ENCODE peak calls at places on chromosome 20, in nine cellular contexts. One of them, this sample, is unnamed. For H3K9me3, the result is how much of the 10 kb centered on the place peaks cover.

GRCh38 chr20:1894951-1895673 is at the start of gene SIRPA:
- DNase-seq in breast epithelium: peak
- DNase-seq in right cardiac atrium: peak
- DNase-seq in BE2C: peak
- DNase-seq in T-helper 17 cell: no peak
- DNase-seq in psoas muscle: peak
- DNase-seq in mesenchymal stem cell: peak
- DNase-seq in stomach: peak
- DNase-seq in Panc1: no peak
- DNase-seq in this sample: peak

GRCh38 chr20:44187054-44187762 is at the start of gene JPH2:
- DNase-seq in breast epithelium: peak
- DNase-seq in Panc1: no peak
- DNase-seq in BE2C: peak
- DNase-seq in mesenchymal stem cell: peak
- DNase-seq in psoas muscle: peak
- DNase-seq in right cardiac atrium: peak
- DNase-seq in stomach: peak
- DNase-seq in T-helper 17 cell: no peak
- DNase-seq in this sample: no peak

GRCh38 chr20:24953621-24954133 is 4.6 kb downstream of the CST7 start:
- DNase-seq in mesenchymal stem cell: no peak
- DNase-seq in stomach: peak
- DNase-seq in breast epithelium: no peak
- DNase-seq in psoas muscle: no peak
- DNase-seq in Panc1: no peak
- DNase-seq in T-helper 17 cell: no peak
- DNase-seq in right cardiac atrium: no peak
- DNase-seq in BE2C: no peak
- DNase-seq in this sample: peak

GRCh38 chr20:62444286-62444685 is 16.9 kb upstream of the RBBP8NL start:
- DNase-seq in Panc1: no peak
- DNase-seq in breast epithelium: no peak
- DNase-seq in T-helper 17 cell: no peak
- DNase-seq in psoas muscle: no peak
- DNase-seq in mesenchymal stem cell: no peak
- DNase-seq in BE2C: no peak
- DNase-seq in right cardiac atrium: no peak
- DNase-seq in stomach: no peak
- DNase-seq in this sample: no peak

GRCh38 chr20:44683263-44684046 is 31.7 kb upstream of the CCN5 start:
- DNase-seq in T-helper 17 cell: no peak
- DNase-seq in psoas muscle: no peak
- DNase-seq in Panc1: no peak
- DNase-seq in right cardiac atrium: no peak
- DNase-seq in breast epithelium: no peak
- DNase-seq in BE2C: peak
- DNase-seq in mesenchymal stem cell: peak
- DNase-seq in stomach: peak
- DNase-seq in this sample: peak

GRCh38 chr20:2292711-2293110 is 3.1 kb upstream of the TGM3 start:
- DNase-seq in psoas muscle: no peak
- DNase-seq in T-helper 17 cell: no peak
- DNase-seq in mesenchymal stem cell: no peak
- DNase-seq in right cardiac atrium: peak
- DNase-seq in breast epithelium: no peak
- DNase-seq in stomach: no peak
- DNase-seq in Panc1: no peak
- DNase-seq in BE2C: no peak
- DNase-seq in this sample: no peak

GRCh38 chr20:37911838-37912273 is 8.9 kb downstream of the VSTM2L start:
- DNase-seq in breast epithelium: peak
- DNase-seq in mesenchymal stem cell: no peak
- DNase-seq in T-helper 17 cell: no peak
- DNase-seq in right cardiac atrium: peak
- DNase-seq in psoas muscle: peak
- DNase-seq in BE2C: peak
- DNase-seq in Panc1: no peak
- DNase-seq in stomach: no peak
- DNase-seq in this sample: no peak

GRCh38 chr20:45052698-45053440 is 48.1 kb downstream of the KCNS1 start:
- DNase-seq in breast epithelium: no peak
- DNase-seq in right cardiac atrium: no peak
- DNase-seq in mesenchymal stem cell: peak
- DNase-seq in T-helper 17 cell: no peak
- DNase-seq in BE2C: no peak
- DNase-seq in psoas muscle: no peak
- DNase-seq in Panc1: no peak
- DNase-seq in stomach: no peak
- DNase-seq in this sample: no peak

GRCh38 chr20:38776363-38776762 is 28.1 kb downstream of the ACTR5 start:
- DNase-seq in breast epithelium: no peak
- DNase-seq in right cardiac atrium: no peak
- DNase-seq in psoas muscle: no peak
- DNase-seq in Panc1: no peak
- DNase-seq in stomach: no peak
- DNase-seq in T-helper 17 cell: no peak
- DNase-seq in mesenchymal stem cell: no peak
- DNase-seq in BE2C: no peak
- DNase-seq in this sample: no peak

GRCh38 chr20:35773154-35773751 is 1.4 kb downstream of the PHF20 start:
- DNase-seq in stomach: peak
- DNase-seq in BE2C: no peak
- DNase-seq in T-helper 17 cell: peak
- DNase-seq in Panc1: no peak
- DNase-seq in right cardiac atrium: peak
- DNase-seq in psoas muscle: no peak
- DNase-seq in mesenchymal stem cell: peak
- DNase-seq in breast epithelium: peak
- DNase-seq in this sample: no peak

GRCh38 chr20:13221673-13222318 is 722 bp downstream of the ISM1 start:
- DNase-seq in right cardiac atrium: peak
- DNase-seq in stomach: no peak
- DNase-seq in breast epithelium: peak
- DNase-seq in T-helper 17 cell: peak
- DNase-seq in Panc1: no peak
- DNase-seq in mesenchymal stem cell: peak
- DNase-seq in BE2C: peak
- DNase-seq in psoas muscle: peak
- DNase-seq in this sample: peak

GRCh38 chr20:52684911-52685310 is 287.2 kb upstream of the TSHZ2 start:
- DNase-seq in T-helper 17 cell: no peak
- DNase-seq in breast epithelium: no peak
- DNase-seq in mesenchymal stem cell: no peak
- DNase-seq in Panc1: no peak
- DNase-seq in right cardiac atrium: no peak
- DNase-seq in psoas muscle: no peak
- DNase-seq in stomach: no peak
- DNase-seq in BE2C: no peak
- DNase-seq in this sample: no peak

GRCh38 chr20:22672191-22672590 is 87.8 kb upstream of the FOXA2 start:
- DNase-seq in T-helper 17 cell: no peak
- DNase-seq in breast epithelium: no peak
- DNase-seq in Panc1: no peak
- DNase-seq in BE2C: no peak
- DNase-seq in psoas muscle: no peak
- DNase-seq in stomach: no peak
- DNase-seq in mesenchymal stem cell: no peak
- DNase-seq in right cardiac atrium: no peak
- DNase-seq in this sample: no peak

GRCh38 chr20:14067631-14068030 is 72.3 kb downstream of the MACROD2 start:
- DNase-seq in stomach: no peak
- DNase-seq in T-helper 17 cell: no peak
- DNase-seq in Panc1: no peak
- DNase-seq in psoas muscle: no peak
- DNase-seq in mesenchymal stem cell: no peak
- DNase-seq in right cardiac atrium: no peak
- DNase-seq in BE2C: no peak
- DNase-seq in breast epithelium: no peak
- DNase-seq in this sample: no peak

GRCh38 chr20:8562356-8562755 is 430.3 kb downstream of the PLCB1 start:
- DNase-seq in stomach: no peak
- DNase-seq in psoas muscle: no peak
- DNase-seq in mesenchymal stem cell: no peak
- DNase-seq in T-helper 17 cell: no peak
- DNase-seq in BE2C: no peak
- DNase-seq in breast epithelium: no peak
- DNase-seq in Panc1: no peak
- DNase-seq in right cardiac atrium: no peak
- DNase-seq in this sample: no peak
- H3K9me3 ChIP-seq in stomach: under half
- H3K9me3 ChIP-seq in psoas muscle: under half
- H3K9me3 ChIP-seq in mesenchymal stem cell: under half
- H3K9me3 ChIP-seq in T-helper 17 cell: under half
- H3K9me3 ChIP-seq in BE2C: under half
- H3K9me3 ChIP-seq in breast epithelium: under half
- H3K9me3 ChIP-seq in Panc1: under half
- H3K9me3 ChIP-seq in right cardiac atrium: under half
- H3K9me3 ChIP-seq in this sample: under half

DNA sequence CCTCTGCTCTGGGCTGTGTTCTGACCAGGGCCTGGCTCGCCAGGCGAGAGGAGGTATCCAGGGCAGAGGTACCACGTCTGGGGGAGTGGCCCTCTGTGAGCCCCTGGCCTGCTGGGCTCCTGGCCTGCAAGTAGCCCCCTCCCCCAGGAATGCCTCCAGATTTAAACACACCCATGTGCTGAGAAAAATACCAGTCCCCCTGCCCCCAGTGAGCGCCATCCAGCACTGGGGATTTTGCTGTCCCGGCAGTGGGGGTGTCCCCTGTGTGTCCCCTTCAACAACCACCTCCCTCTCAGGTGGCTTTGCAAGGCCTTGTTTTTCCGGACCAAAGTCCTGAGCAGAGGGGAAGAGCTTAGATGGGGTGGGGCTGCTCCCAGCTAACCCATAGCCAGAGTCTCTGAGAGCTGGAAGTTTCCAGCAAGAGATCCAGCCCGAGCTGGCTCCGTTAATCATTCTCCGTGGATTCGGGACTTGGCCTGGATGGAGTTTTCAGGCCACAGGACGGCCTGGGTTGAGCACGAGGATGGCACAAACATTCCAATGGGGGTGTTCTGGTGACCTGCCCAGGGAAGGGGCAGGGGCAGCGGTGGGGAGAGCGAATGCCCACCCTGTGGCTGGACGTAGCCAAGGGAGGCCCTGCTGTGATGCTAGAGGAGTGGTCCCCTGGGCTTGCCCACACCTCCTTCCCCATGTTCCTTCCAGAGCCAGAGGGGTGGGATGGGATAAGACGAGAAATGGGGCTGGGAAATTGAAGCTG is 29.0 kb downstream of the PCK1 start:
- DNase-seq in mesenchymal stem cell: no peak
- DNase-seq in stomach: no peak
- DNase-seq in psoas muscle: no peak
- DNase-seq in T-helper 17 cell: no peak
- DNase-seq in BE2C: no peak
- DNase-seq in breast epithelium: no peak
- DNase-seq in right cardiac atrium: no peak
- DNase-seq in Panc1: no peak
- DNase-seq in this sample: no peak
- H3K9me3 ChIP-seq in mesenchymal stem cell: under half
- H3K9me3 ChIP-seq in stomach: under half
- H3K9me3 ChIP-seq in psoas muscle: under half
- H3K9me3 ChIP-seq in T-helper 17 cell: under half
- H3K9me3 ChIP-seq in BE2C: under half
- H3K9me3 ChIP-seq in breast epithelium: under half
- H3K9me3 ChIP-seq in right cardiac atrium: under half
- H3K9me3 ChIP-seq in Panc1: under half
- H3K9me3 ChIP-seq in this sample: under half

GRCh38 chr20:49284818-49285217 is 7.0 kb upstream of the ZNFX1 start:
- DNase-seq in psoas muscle: no peak
- DNase-seq in Panc1: no peak
- DNase-seq in breast epithelium: no peak
- DNase-seq in stomach: no peak
- DNase-seq in T-helper 17 cell: no peak
- DNase-seq in BE2C: no peak
- DNase-seq in right cardiac atrium: no peak
- DNase-seq in mesenchymal stem cell: no peak
- DNase-seq in this sample: no peak
- H3K9me3 ChIP-seq in psoas muscle: under half
- H3K9me3 ChIP-seq in Panc1: under half
- H3K9me3 ChIP-seq in breast epithelium: half or more
- H3K9me3 ChIP-seq in stomach: half or more
- H3K9me3 ChIP-seq in T-helper 17 cell: half or more
- H3K9me3 ChIP-seq in BE2C: under half
- H3K9me3 ChIP-seq in right cardiac atrium: under half
- H3K9me3 ChIP-seq in mesenchymal stem cell: under half
- H3K9me3 ChIP-seq in this sample: under half

DNA sequence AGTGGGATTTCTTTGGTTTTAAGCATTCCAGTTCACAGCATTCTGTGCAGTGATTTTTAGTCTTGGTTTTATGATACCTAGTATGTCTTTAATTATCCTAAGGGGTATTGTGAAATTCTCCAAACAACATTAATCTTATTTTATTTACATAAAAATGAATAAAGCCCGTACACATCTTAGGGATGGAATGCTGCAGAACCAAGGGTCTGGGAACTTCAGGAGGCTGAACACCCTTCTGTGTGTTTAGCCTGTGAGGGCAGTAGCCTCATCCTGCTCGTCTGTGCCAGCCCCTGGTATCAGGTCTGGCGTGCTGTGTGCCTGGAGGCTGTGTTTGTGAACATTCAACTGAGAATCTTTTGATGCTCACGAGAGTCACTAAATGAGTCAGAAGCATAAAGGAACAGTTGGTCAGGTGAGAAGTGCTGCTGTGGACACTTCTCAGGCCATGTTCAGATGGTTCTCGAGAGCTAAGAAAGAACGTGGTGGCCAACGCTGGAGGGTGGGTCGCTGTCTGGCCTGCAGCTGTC is 25.2 kb upstream of the C20orf204 start:
- DNase-seq in stomach: no peak
- DNase-seq in BE2C: no peak
- DNase-seq in mesenchymal stem cell: no peak
- DNase-seq in psoas muscle: no peak
- DNase-seq in Panc1: no peak
- DNase-seq in breast epithelium: no peak
- DNase-seq in T-helper 17 cell: no peak
- DNase-seq in right cardiac atrium: no peak
- DNase-seq in this sample: no peak
- H3K9me3 ChIP-seq in stomach: under half
- H3K9me3 ChIP-seq in BE2C: under half
- H3K9me3 ChIP-seq in mesenchymal stem cell: under half
- H3K9me3 ChIP-seq in psoas muscle: under half
- H3K9me3 ChIP-seq in Panc1: under half
- H3K9me3 ChIP-seq in breast epithelium: under half
- H3K9me3 ChIP-seq in T-helper 17 cell: under half
- H3K9me3 ChIP-seq in right cardiac atrium: under half
- H3K9me3 ChIP-seq in this sample: under half